ENCODE peak calls at places on chromosomes 11 and 22, in nine cellular contexts. U, J, Q, R, X, A, I, C and Y are unnamed samples. For H3K9me3, the result is how much of the 10 kb centered on the place peaks cover.

GRCh38 chr22:20479612-20480196 is 15.9 kb downstream of the KLHL22 start:
- DNase-seq in U (no peak), J (no peak), Q (no peak), R (no peak), X (no peak), A (no peak), I (no peak), C (no peak), Y (no peak)

GRCh38 chr11:93521086-93521485 is 22.1 kb downstream of the SMCO4 start:
- DNase-seq in U (no peak), J (no peak), Q (no peak), R (no peak), X (no peak), A (no peak), I (no peak), C (no peak), Y (no peak)

GRCh38 chr11:876550-876949 is 33.9 kb downstream of the TSPAN4 start:
- DNase-seq in U (no peak), J (peak), Q (peak), R (peak), X (no peak), A (no peak), I (no peak), C (no peak), Y (no peak)

GRCh38 chr11:67384851-67385366 is 6.9 kb upstream of the RAD9A start:
- DNase-seq in U (no peak), J (no peak), Q (no peak), R (no peak), X (no peak), A (peak), I (no peak), C (no peak), Y (no peak)

GRCh38 chr11:66243816-66244215 is 24.6 kb upstream of the RAB1B start:
- DNase-seq in U (no peak), J (no peak), Q (no peak), R (no peak), X (no peak), A (no peak), I (no peak), C (no peak), Y (no peak)

GRCh38 chr11:107679255-107680024 is 32.4 kb downstream of the SLN start:
- DNase-seq in U (no peak), J (no peak), Q (no peak), R (no peak), X (no peak), A (no peak), I (no peak), C (no peak), Y (no peak)

GRCh38 chr22:49823289-49824045 is 4.2 kb downstream of the BRD1 start:
- DNase-seq in U (no peak), J (no peak), Q (no peak), R (no peak), X (no peak), A (no peak), I (no peak), C (no peak), Y (no peak)

GRCh38 chr11:122663764-122664163 is 8.2 kb downstream of the UBASH3B start:
- DNase-seq in U (no peak), J (no peak), Q (no peak), R (no peak), X (no peak), A (no peak), I (no peak), C (no peak), Y (no peak)

GRCh38 chr11:3227568-3228444 is 4.4 kb downstream of the MRGPRE start:
- DNase-seq in U (no peak), J (no peak), Q (peak), R (no peak), X (peak), A (no peak), I (no peak), C (no peak), Y (no peak)

GRCh38 chr11:1744879-1745700 is 5.3 kb downstream of the IFITM10 start:
- DNase-seq in U (no peak), J (peak), Q (peak), R (no peak), X (peak), A (no peak), I (no peak), C (no peak), Y (no peak)

GRCh38 chr22:38049812-38050619 is 7.2 kb upstream of the PICK1 start:
- DNase-seq in U (no peak), J (no peak), Q (no peak), R (no peak), X (no peak), A (no peak), I (no peak), C (no peak), Y (no peak)

GRCh38 chr11:48248902-48249301 is 4.0 kb downstream of the OR4X2 start:
- DNase-seq in U (no peak), J (no peak), Q (no peak), R (no peak), X (no peak), A (no peak), I (no peak), C (no peak), Y (no peak)
- H3K9me3 ChIP-seq in U (under half), J (under half), Q (under half), R (under half), X (under half), A (under half), I (under half), C (under half), Y (under half)

GRCh38 chr11:55345306-55345705 is 2.3 kb downstream of the OR4A16 start:
- DNase-seq in U (no peak), J (no peak), Q (no peak), R (no peak), X (no peak), A (no peak), I (no peak), C (no peak), Y (no peak)
- H3K9me3 ChIP-seq in U (under half), J (under half), Q (under half), R (under half), X (under half), A (under half), I (under half), C (under half), Y (under half)

GRCh38 chr11:38582151-38582550 is 1984.1 kb upstream of the RAG2 start:
- DNase-seq in U (no peak), J (no peak), Q (no peak), R (no peak), X (no peak), A (no peak), I (no peak), C (no peak), Y (no peak)
- H3K9me3 ChIP-seq in U (under half), J (under half), Q (under half), R (under half), X (under half), A (under half), I (under half), C (under half), Y (under half)

GRCh38 chr22:47879346-47879745 is 1116.9 kb downstream of the TBC1D22A start:
- DNase-seq in U (no peak), J (no peak), Q (no peak), R (no peak), X (no peak), A (no peak), I (no peak), C (no peak), Y (no peak)

GRCh38 chr22:47888807-47889206 is 1126.4 kb downstream of the TBC1D22A start:
- DNase-seq in U (no peak), J (no peak), Q (no peak), R (no peak), X (no peak), A (no peak), I (no peak), C (no peak), Y (no peak)

GRCh38 chr22:47884775-47885174 is 1122.3 kb downstream of the TBC1D22A start:
- DNase-seq in U (no peak), J (no peak), Q (no peak), R (no peak), X (no peak), A (no peak), I (no peak), C (no peak), Y (no peak)

GRCh38 chr22:47884200-47884599 is 1121.8 kb downstream of the TBC1D22A start:
- DNase-seq in U (no peak), J (no peak), Q (no peak), R (no peak), X (no peak), A (no peak), I (no peak), C (no peak), Y (no peak)

GRCh38 chr22:47883757-47884156 is 1121.3 kb downstream of the TBC1D22A start:
- DNase-seq in U (no peak), J (no peak), Q (no peak), R (no peak), X (no peak), A (no peak), I (no peak), C (no peak), Y (no peak)
- H3K9me3 ChIP-seq in U (under half), J (under half), Q (under half), R (under half), X (under half), A (under half), I (half or more), C (under half), Y (under half)